ENCODE peak calls at places on chromosomes 6 and 20, in six cellular contexts. One of them, this sample, is unnamed.

GRCh38 chr20:32619586-32619985 is 34.5 kb upstream of the NOL4L start:
- DNase-seq in Peyer's patch: no peak
- DNase-seq in H54: no peak
- DNase-seq in heart left ventricle: no peak
- DNase-seq in lower leg skin: no peak
- DNase-seq in right lobe of liver: no peak
- DNase-seq in this sample: no peak

GRCh38 chr6:93069856-93070255 is 349.5 kb downstream of the EPHA7 start:
- DNase-seq in Peyer's patch: no peak
- DNase-seq in H54: no peak
- DNase-seq in heart left ventricle: no peak
- DNase-seq in lower leg skin: no peak
- DNase-seq in right lobe of liver: no peak
- DNase-seq in this sample: no peak

GRCh38 chr20:3101737-3102574 is 17.4 kb upstream of the AVP start:
- DNase-seq in Peyer's patch: no peak
- DNase-seq in H54: no peak
- DNase-seq in heart left ventricle: no peak
- DNase-seq in lower leg skin: no peak
- DNase-seq in right lobe of liver: no peak
- DNase-seq in this sample: no peak

GRCh38 chr6:150290429-150290828 is 78.4 kb upstream of the IYD start:
- DNase-seq in Peyer's patch: no peak
- DNase-seq in H54: peak; percentile 39
- DNase-seq in heart left ventricle: no peak
- DNase-seq in lower leg skin: no peak
- DNase-seq in right lobe of liver: no peak
- DNase-seq in this sample: no peak

GRCh38 chr6:17583811-17584210 is 16.3 kb upstream of the FAM8A1 start:
- DNase-seq in Peyer's patch: no peak
- DNase-seq in H54: no peak
- DNase-seq in heart left ventricle: no peak
- DNase-seq in lower leg skin: no peak
- DNase-seq in right lobe of liver: no peak
- DNase-seq in this sample: no peak

GRCh38 chr6:134175532-134176282 is 123.3 kb upstream of the SLC2A12 start:
- DNase-seq in Peyer's patch: peak; percentile 76
- DNase-seq in H54: no peak
- DNase-seq in heart left ventricle: peak; percentile 90
- DNase-seq in lower leg skin: peak; percentile 94
- DNase-seq in right lobe of liver: peak; percentile 82
- DNase-seq in this sample: peak; percentile 94

GRCh38 chr6:8029243-8029870 is 34.8 kb downstream of the BLOC1S5 start:
- DNase-seq in Peyer's patch: no peak
- DNase-seq in H54: no peak
- DNase-seq in heart left ventricle: no peak
- DNase-seq in lower leg skin: no peak
- DNase-seq in right lobe of liver: no peak
- DNase-seq in this sample: no peak

GRCh38 chr6:77245026-77245425 is 218.3 kb downstream of the HTR1B start:
- DNase-seq in Peyer's patch: no peak
- DNase-seq in H54: no peak
- DNase-seq in heart left ventricle: no peak
- DNase-seq in lower leg skin: no peak
- DNase-seq in right lobe of liver: no peak
- DNase-seq in this sample: no peak

GRCh38 chr20:32534661-32535240 is 50.4 kb downstream of the NOL4L start:
- DNase-seq in Peyer's patch: peak; percentile 73
- DNase-seq in H54: no peak
- DNase-seq in heart left ventricle: no peak
- DNase-seq in lower leg skin: no peak
- DNase-seq in right lobe of liver: no peak
- DNase-seq in this sample: no peak

GRCh38 chr20:7712661-7713060 is 227.6 kb downstream of the HAO1 start:
- DNase-seq in Peyer's patch: no peak
- DNase-seq in H54: no peak
- DNase-seq in heart left ventricle: no peak
- DNase-seq in lower leg skin: no peak
- DNase-seq in right lobe of liver: no peak
- DNase-seq in this sample: no peak

GRCh38 chr6:150857062-150857905 is 8.2 kb upstream of the MTHFD1L start:
- DNase-seq in Peyer's patch: no peak
- DNase-seq in H54: no peak
- DNase-seq in heart left ventricle: no peak
- DNase-seq in lower leg skin: no peak
- DNase-seq in right lobe of liver: no peak
- DNase-seq in this sample: no peak

GRCh38 chr20:36105731-36106226 is 48.8 kb upstream of the EPB41L1 start:
- DNase-seq in Peyer's patch: peak; percentile 63
- DNase-seq in H54: no peak
- DNase-seq in heart left ventricle: no peak
- DNase-seq in lower leg skin: no peak
- DNase-seq in right lobe of liver: peak; percentile 65
- DNase-seq in this sample: no peak

GRCh38 chr20:58131111-58131510 is 97.3 kb downstream of the ANKRD60 start:
- DNase-seq in Peyer's patch: no peak
- DNase-seq in H54: no peak
- DNase-seq in heart left ventricle: no peak
- DNase-seq in lower leg skin: peak; percentile 85
- DNase-seq in right lobe of liver: no peak
- DNase-seq in this sample: no peak

GRCh38 chr6:125781307-125781868 is 9.4 kb upstream of the NCOA7 start:
- DNase-seq in Peyer's patch: peak; percentile 82
- DNase-seq in H54: no peak
- DNase-seq in heart left ventricle: no peak
- DNase-seq in lower leg skin: peak; percentile 82
- DNase-seq in right lobe of liver: no peak
- DNase-seq in this sample: peak; percentile 76

GRCh38 chr6:149433405-149433804 is 33.3 kb downstream of the SUMO4 start:
- DNase-seq in Peyer's patch: no peak
- DNase-seq in H54: no peak
- DNase-seq in heart left ventricle: no peak
- DNase-seq in lower leg skin: no peak
- DNase-seq in right lobe of liver: no peak
- DNase-seq in this sample: no peak

GRCh38 chr6:52089758-52090348 is 2.4 kb upstream of the PKHD1 start:
- DNase-seq in Peyer's patch: no peak
- DNase-seq in H54: no peak
- DNase-seq in heart left ventricle: no peak
- DNase-seq in lower leg skin: no peak
- DNase-seq in right lobe of liver: peak; percentile 60
- DNase-seq in this sample: no peak

DNA sequence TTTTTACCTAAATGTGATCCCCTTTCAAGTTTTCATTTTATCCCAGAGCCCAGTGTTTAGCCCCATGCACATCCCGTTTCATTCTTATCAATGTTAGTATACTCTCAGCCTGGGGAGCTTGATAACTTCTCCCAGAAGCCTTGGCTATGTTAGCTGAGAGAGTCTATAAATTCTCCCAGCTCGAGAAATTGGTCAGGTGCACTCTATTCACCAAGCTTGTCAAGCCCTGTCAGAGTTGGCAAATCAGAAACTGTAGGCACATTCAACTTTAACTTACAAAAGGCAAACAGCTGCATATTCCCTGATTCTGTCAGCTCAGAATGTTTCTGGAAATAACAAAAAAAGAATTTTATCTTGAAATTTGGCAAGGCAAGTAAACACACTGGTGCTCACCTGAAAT is 62.2 kb upstream of the IMPG1 start:
- DNase-seq in Peyer's patch: no peak
- DNase-seq in H54: no peak
- DNase-seq in heart left ventricle: no peak
- DNase-seq in lower leg skin: no peak
- DNase-seq in right lobe of liver: no peak
- DNase-seq in this sample: no peak
- TF ChIP-seq POLR2A in Peyer's patch: no peak
- TF ChIP-seq POLR2A in H54: no peak
- TF ChIP-seq POLR2A in heart left ventricle: no peak
- TF ChIP-seq POLR2A in lower leg skin: no peak
- TF ChIP-seq POLR2A in right lobe of liver: no peak
- TF ChIP-seq POLR2A in this sample: no peak

DNA sequence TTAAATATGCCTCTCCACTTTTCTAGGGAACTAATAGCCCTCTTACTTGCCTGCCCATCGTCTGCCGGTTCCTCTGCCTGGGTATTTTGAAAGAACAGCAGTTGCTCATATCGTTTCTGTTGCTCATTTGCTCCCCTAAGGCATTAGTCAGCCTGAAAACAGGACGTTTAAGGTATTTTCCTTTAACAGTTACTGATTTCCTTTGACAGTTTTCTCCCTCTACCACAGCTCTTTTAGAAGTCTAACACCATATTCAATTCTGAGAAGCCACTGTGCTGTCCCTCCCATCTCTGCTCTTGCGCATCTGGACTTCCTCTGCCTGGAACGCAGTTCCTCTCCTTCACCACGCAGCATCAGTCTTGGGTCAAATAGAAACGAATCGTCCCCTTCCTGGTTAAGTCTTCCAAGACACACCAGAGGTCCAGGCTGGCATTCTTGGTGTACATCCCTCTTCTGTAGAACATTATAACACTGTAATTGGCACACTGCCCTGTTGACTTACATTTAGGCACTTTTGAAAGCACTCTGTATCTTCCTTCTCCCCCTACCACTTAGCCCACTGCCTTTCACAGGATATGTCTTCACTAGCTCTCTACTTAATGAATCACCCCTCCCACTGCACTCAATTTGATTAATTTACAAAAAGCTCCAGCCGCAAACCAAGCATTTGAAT is 141.0 kb upstream of the CARMIL1 start:
- DNase-seq in Peyer's patch: peak; percentile 85
- DNase-seq in H54: peak; percentile 48
- DNase-seq in heart left ventricle: no peak
- DNase-seq in lower leg skin: peak; percentile 86
- DNase-seq in right lobe of liver: peak; percentile 61
- DNase-seq in this sample: peak; percentile 81
- TF ChIP-seq POLR2A in Peyer's patch: peak; percentile 38
- TF ChIP-seq POLR2A in H54: peak; percentile 46
- TF ChIP-seq POLR2A in heart left ventricle: no peak
- TF ChIP-seq POLR2A in lower leg skin: no peak
- TF ChIP-seq POLR2A in right lobe of liver: peak; percentile 60
- TF ChIP-seq POLR2A in this sample: no peak

GRCh38 chr6:63572733-63573139 is 456 bp downstream of the LOC128125822 start:
- DNase-seq in Peyer's patch: no peak
- DNase-seq in H54: no peak
- DNase-seq in heart left ventricle: no peak
- DNase-seq in lower leg skin: no peak
- DNase-seq in right lobe of liver: no peak
- DNase-seq in this sample: no peak
- TF ChIP-seq POLR2A in Peyer's patch: no peak
- TF ChIP-seq POLR2A in H54: no peak
- TF ChIP-seq POLR2A in heart left ventricle: no peak
- TF ChIP-seq POLR2A in lower leg skin: no peak
- TF ChIP-seq POLR2A in right lobe of liver: no peak
- TF ChIP-seq POLR2A in this sample: no peak

DNA sequence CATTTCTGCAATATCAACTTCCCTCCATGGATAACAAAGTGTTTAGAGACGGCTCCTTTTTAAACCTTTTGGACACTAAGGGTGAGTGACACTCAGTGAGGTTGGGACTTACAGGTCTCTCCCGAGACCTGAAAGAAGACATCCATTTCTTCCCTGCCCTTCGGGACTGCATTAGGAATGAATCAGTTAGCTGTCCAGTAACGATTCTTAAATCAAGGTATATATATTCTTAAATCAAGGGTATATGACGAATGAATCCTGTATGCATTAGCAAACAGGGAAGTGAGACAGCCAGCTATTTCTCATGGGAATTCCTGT is 52.9 kb downstream of the EDN1 start:
- DNase-seq in Peyer's patch: no peak
- DNase-seq in H54: no peak
- DNase-seq in heart left ventricle: no peak
- DNase-seq in lower leg skin: no peak
- DNase-seq in right lobe of liver: no peak
- DNase-seq in this sample: no peak
- TF ChIP-seq POLR2A in Peyer's patch: no peak
- TF ChIP-seq POLR2A in H54: no peak
- TF ChIP-seq POLR2A in heart left ventricle: no peak
- TF ChIP-seq POLR2A in lower leg skin: no peak
- TF ChIP-seq POLR2A in right lobe of liver: no peak
- TF ChIP-seq POLR2A in this sample: no peak

GRCh38 chr6:2854394-2854982 is 12.8 kb upstream of the SERPINB1 start:
- DNase-seq in Peyer's patch: no peak
- DNase-seq in H54: no peak
- DNase-seq in heart left ventricle: peak; percentile 42
- DNase-seq in lower leg skin: no peak
- DNase-seq in right lobe of liver: no peak
- DNase-seq in this sample: no peak

GRCh38 chr6:2855061-2855519 is 13.4 kb upstream of the SERPINB1 start:
- DNase-seq in Peyer's patch: no peak
- DNase-seq in H54: no peak
- DNase-seq in heart left ventricle: peak; percentile 48
- DNase-seq in lower leg skin: no peak
- DNase-seq in right lobe of liver: no peak
- DNase-seq in this sample: no peak

GRCh38 chr6:2852514-2852855 is 10.8 kb upstream of the SERPINB1 start:
- DNase-seq in Peyer's patch: no peak
- DNase-seq in H54: no peak
- DNase-seq in heart left ventricle: no peak
- DNase-seq in lower leg skin: no peak
- DNase-seq in right lobe of liver: no peak
- DNase-seq in this sample: no peak

GRCh38 chr6:2852921-2853322 is 11.3 kb upstream of the SERPINB1 start:
- DNase-seq in Peyer's patch: no peak
- DNase-seq in H54: no peak
- DNase-seq in heart left ventricle: no peak
- DNase-seq in lower leg skin: no peak
- DNase-seq in right lobe of liver: no peak
- DNase-seq in this sample: no peak

GRCh38 chr6:2853766-2854393 is 12.2 kb upstream of the SERPINB1 start:
- DNase-seq in Peyer's patch: peak; percentile 79
- DNase-seq in H54: peak; percentile 52
- DNase-seq in heart left ventricle: peak; percentile 37
- DNase-seq in lower leg skin: no peak
- DNase-seq in right lobe of liver: no peak
- DNase-seq in this sample: no peak
- TF ChIP-seq POLR2A in Peyer's patch: peak; percentile 21
- TF ChIP-seq POLR2A in H54: no peak
- TF ChIP-seq POLR2A in heart left ventricle: no peak
- TF ChIP-seq POLR2A in lower leg skin: no peak
- TF ChIP-seq POLR2A in right lobe of liver: peak; percentile 17
- TF ChIP-seq POLR2A in this sample: no peak

GRCh38 chr6:117288083-117288715 is 22.8 kb downstream of the VGLL2 start:
- DNase-seq in Peyer's patch: no peak
- DNase-seq in H54: no peak
- DNase-seq in heart left ventricle: no peak
- DNase-seq in lower leg skin: no peak
- DNase-seq in right lobe of liver: no peak
- DNase-seq in this sample: no peak

GRCh38 chr6:117290173-117290834 is 24.9 kb downstream of the VGLL2 start:
- DNase-seq in Peyer's patch: no peak
- DNase-seq in H54: no peak
- DNase-seq in heart left ventricle: no peak
- DNase-seq in lower leg skin: no peak
- DNase-seq in right lobe of liver: no peak
- DNase-seq in this sample: no peak
- TF ChIP-seq POLR2A in Peyer's patch: no peak
- TF ChIP-seq POLR2A in H54: no peak
- TF ChIP-seq POLR2A in heart left ventricle: no peak
- TF ChIP-seq POLR2A in lower leg skin: no peak
- TF ChIP-seq POLR2A in right lobe of liver: no peak
- TF ChIP-seq POLR2A in this sample: no peak

This sample was measured in spleen.